ENCODE peak calls at places on chromosomes 13 and 19, in nine cellular contexts. U is hepatocyte, T is OCI-LY7, Y is GM23338, S is neural progenitor cell, W is PC-3, E is SK-N-SH, B is MM.1S, V is HCT116. I is an unnamed sample.

GRCh38 chr19:16778796-16779411 is 50.3 kb upstream of the SIN3B start:
- DNase-seq in U (peak), T (peak), Y (peak), S (peak), W (peak), E (peak), B (peak), V (peak), I (peak)

GRCh38 chr13:48304132-48304876 is 753 bp downstream of the RB1 start:
- DNase-seq in U (peak), T (peak), Y (no peak), S (peak), W (peak), E (peak), B (peak), V (no peak), I (peak)

GRCh38 chr19:40831502-40832430 is 18.5 kb downstream of the CYP2A6 start:
- DNase-seq in U (peak), T (no peak), Y (no peak), S (no peak), W (peak), E (no peak), B (no peak), V (no peak), I (peak)

GRCh38 chr19:27672309-27673047 is 1540.5 kb downstream of the UQCRFS1 start:
- DNase-seq in U (no peak), T (no peak), Y (no peak), S (no peak), W (no peak), E (no peak), B (peak), V (no peak), I (no peak)

GRCh38 chr19:40302224-40303011 is 17.3 kb upstream of the AKT2 start:
- DNase-seq in U (no peak), T (no peak), Y (no peak), S (no peak), W (no peak), E (no peak), B (no peak), V (no peak), I (no peak)

GRCh38 chr19:39200066-39200817 is 3.5 kb downstream of the NCCRP1 start:
- DNase-seq in U (no peak), T (no peak), Y (no peak), S (no peak), W (no peak), E (no peak), B (no peak), V (no peak), I (no peak)

GRCh38 chr13:36815069-36815468 is 4.0 kb upstream of the RFXAP start:
- DNase-seq in U (no peak), T (peak), Y (peak), S (no peak), W (peak), E (peak), B (no peak), V (peak), I (peak)

GRCh38 chr19:45670670-45671453 is 2.8 kb downstream of the GIPR start:
- DNase-seq in U (peak), T (peak), Y (peak), S (peak), W (peak), E (peak), B (no peak), V (peak), I (peak)

GRCh38 chr13:107421951-107422350 is 793.4 kb downstream of the LIG4 start:
- DNase-seq in U (no peak), T (no peak), Y (no peak), S (no peak), W (no peak), E (no peak), B (no peak), V (no peak), I (peak)

GRCh38 chr19:3389876-3390361 is 23.5 kb downstream of the NFIC start:
- DNase-seq in U (no peak), T (no peak), Y (peak), S (peak), W (no peak), E (no peak), B (no peak), V (no peak), I (peak)

GRCh38 chr13:75554981-75555380 is 5.4 kb downstream of the UCHL3 start:
- DNase-seq in U (no peak), T (no peak), Y (no peak), S (no peak), W (peak), E (no peak), B (no peak), V (no peak), I (peak)

GRCh38 chr13:48126944-48127814 is 32.3 kb upstream of the MED4 start:
- DNase-seq in U (peak), T (peak), Y (peak), S (peak), W (peak), E (peak), B (peak), V (peak), I (peak)

GRCh38 chr13:50140742-50141659 is 125.8 kb downstream of the KCNRG start:
- DNase-seq in U (no peak), T (no peak), Y (peak), S (peak), W (no peak), E (no peak), B (no peak), V (no peak), I (peak)

GRCh38 chr13:87331178-87331577 is 340.0 kb upstream of the SLITRK5 start:
- DNase-seq in U (peak), T (no peak), Y (no peak), S (no peak), W (no peak), E (no peak), B (no peak), V (no peak), I (no peak)

GRCh38 chr19:4539697-4540581 is at the start of gene LRG1:
- DNase-seq in U (peak), T (peak), Y (peak), S (no peak), W (no peak), E (no peak), B (no peak), V (no peak), I (no peak)

GRCh38 chr19:35109395-35110112 is 6.1 kb upstream of the FXYD3 start:
- DNase-seq in U (no peak), T (no peak), Y (peak), S (peak), W (no peak), E (no peak), B (no peak), V (peak), I (peak)

GRCh38 chr13:65679240-65679639 is 1550.9 kb downstream of the PCDH9 start:
- DNase-seq in U (no peak), T (no peak), Y (no peak), S (no peak), W (no peak), E (no peak), B (no peak), V (no peak), I (no peak)

GRCh38 chr19:45569619-45570421 is 14.8 kb downstream of the OPA3 start:
- DNase-seq in U (peak), T (peak), Y (peak), S (peak), W (peak), E (peak), B (peak), V (peak), I (peak)

GRCh38 chr19:39304701-39305571 is 8.7 kb downstream of the IFNL1 start:
- DNase-seq in U (peak), T (no peak), Y (peak), S (no peak), W (no peak), E (no peak), B (no peak), V (no peak), I (no peak)

GRCh38 chr19:55801416-55801815 is 30.4 kb downstream of the NLRP11 start:
- DNase-seq in U (no peak), T (peak), Y (no peak), S (no peak), W (no peak), E (no peak), B (no peak), V (no peak), I (no peak)

GRCh38 chr13:111915104-111915551 is 151.8 kb upstream of the SOX1 start:
- DNase-seq in U (no peak), T (no peak), Y (no peak), S (no peak), W (no peak), E (no peak), B (no peak), V (no peak), I (no peak)

GRCh38 chr19:50332264-50333038 is 3.3 kb upstream of the KCNC3 start:
- DNase-seq in U (peak), T (no peak), Y (peak), S (peak), W (peak), E (no peak), B (no peak), V (no peak), I (no peak)

DNA sequence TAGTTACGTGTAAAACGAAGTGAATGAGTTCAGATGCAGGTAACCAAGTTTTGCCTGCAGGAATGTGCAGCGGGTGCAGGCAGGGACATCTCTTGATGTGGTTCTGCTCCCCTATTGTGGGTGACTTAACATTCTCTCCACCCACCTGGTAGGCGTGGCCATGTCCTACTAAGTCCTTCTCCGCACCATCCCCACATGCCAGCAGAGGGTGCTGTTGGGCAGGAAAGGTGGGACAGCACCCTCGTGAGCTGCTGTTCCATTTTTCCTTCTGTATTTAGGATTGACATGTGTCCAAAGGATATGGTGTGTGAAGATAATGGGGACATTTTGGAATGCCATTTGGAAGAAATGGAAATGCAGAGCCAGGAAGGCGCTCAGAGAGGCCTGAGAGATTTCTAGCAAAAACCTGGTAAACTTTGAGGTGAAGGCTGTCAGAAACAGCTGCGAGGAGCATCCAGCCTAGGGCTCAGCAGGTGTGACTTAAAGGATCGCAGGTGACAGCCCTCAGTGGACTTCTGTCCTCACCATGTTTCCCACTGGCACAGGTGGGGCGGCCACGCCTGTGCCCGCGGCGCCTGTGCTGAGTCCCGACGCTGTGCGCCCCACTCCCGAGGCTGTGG is 26.2 kb upstream of the MCF2L start:
- DNase-seq in U (peak), T (peak), Y (peak), S (peak), W (peak), E (peak), B (peak), V (peak), I (peak)
- TF ChIP-seq EZH2phosphoT487 in U (no peak), T (no peak), Y (no peak), S (no peak), W (no peak), E (no peak), B (no peak), V (no peak), I (no peak)

GRCh38 chr13:77001540-77001939 is 9.7 kb downstream of the CLN5 start:
- DNase-seq in U (no peak), T (no peak), Y (no peak), S (no peak), W (no peak), E (no peak), B (no peak), V (no peak), I (no peak)

GRCh38 chr13:77002590-77003190 is 10.8 kb downstream of the CLN5 start:
- DNase-seq in U (peak), T (peak), Y (peak), S (peak), W (peak), E (peak), B (no peak), V (peak), I (peak)

GRCh38 chr13:77000475-77000874 is 8.6 kb downstream of the CLN5 start:
- DNase-seq in U (no peak), T (no peak), Y (no peak), S (no peak), W (peak), E (no peak), B (no peak), V (no peak), I (peak)

GRCh38 chr13:77001963-77002587 is 10.2 kb downstream of the CLN5 start:
- DNase-seq in U (no peak), T (no peak), Y (no peak), S (no peak), W (no peak), E (no peak), B (no peak), V (no peak), I (no peak)
- H3K27ac ChIP-seq in U (no peak), T (no peak), Y (peak), S (no peak), W (no peak), E (no peak), B (no peak), V (no peak), I (no peak)

GRCh38 chr13:19781526-19781925 is 1.2 kb downstream of the PSPC1 start:
- DNase-seq in U (no peak), T (no peak), Y (no peak), S (no peak), W (peak), E (peak), B (no peak), V (no peak), I (peak)
- H2AFZ ChIP-seq in U (peak), T (no peak), Y (no peak), S (no peak), W (no peak), E (peak), B (no peak), V (no peak), I (peak)

GRCh38 chr13:72295173-72295572 is 428.2 kb upstream of the DACH1 start:
- DNase-seq in U (no peak), T (no peak), Y (no peak), S (no peak), W (no peak), E (no peak), B (no peak), V (no peak), I (no peak)
- TF ChIP-seq EZH2phosphoT487 in U (no peak), T (no peak), Y (no peak), S (no peak), W (no peak), E (no peak), B (no peak), V (no peak), I (no peak)

GRCh38 chr13:70568571-70568970 is 460.3 kb upstream of the KLHL1 start:
- DNase-seq in U (peak), T (peak), Y (peak), S (peak), W (peak), E (peak), B (peak), V (peak), I (peak)

GRCh38 chr13:70571221-70571620 is 463.0 kb upstream of the KLHL1 start:
- DNase-seq in U (no peak), T (no peak), Y (no peak), S (no peak), W (no peak), E (no peak), B (no peak), V (no peak), I (no peak)
- H3K27ac ChIP-seq in U (no peak), T (no peak), Y (no peak), S (no peak), W (no peak), E (no peak), B (no peak), V (no peak), I (no peak)

GRCh38 chr13:25977216-25977615 is 74.6 kb downstream of the SHISA2 start:
- DNase-seq in U (no peak), T (no peak), Y (peak), S (peak), W (no peak), E (no peak), B (no peak), V (no peak), I (no peak)
- H2AFZ ChIP-seq in U (no peak), T (no peak), Y (no peak), S (no peak), W (no peak), E (no peak), B (no peak), V (no peak), I (no peak)

GRCh38 chr13:110353339-110353977 is 46.4 kb downstream of the COL4A2 start:
- DNase-seq in U (no peak), T (no peak), Y (no peak), S (no peak), W (no peak), E (no peak), B (no peak), V (no peak), I (no peak)

GRCh38 chr13:110354209-110354627 is 47.1 kb downstream of the COL4A2 start:
- DNase-seq in U (no peak), T (no peak), Y (no peak), S (no peak), W (peak), E (no peak), B (no peak), V (no peak), I (no peak)

GRCh38 chr13:110350509-110350908 is 43.4 kb downstream of the COL4A2 start:
- DNase-seq in U (no peak), T (no peak), Y (no peak), S (no peak), W (no peak), E (no peak), B (no peak), V (no peak), I (no peak)

GRCh38 chr13:110352735-110353134 is 45.7 kb downstream of the COL4A2 start:
- DNase-seq in U (no peak), T (no peak), Y (peak), S (no peak), W (no peak), E (no peak), B (no peak), V (no peak), I (no peak)

DNA sequence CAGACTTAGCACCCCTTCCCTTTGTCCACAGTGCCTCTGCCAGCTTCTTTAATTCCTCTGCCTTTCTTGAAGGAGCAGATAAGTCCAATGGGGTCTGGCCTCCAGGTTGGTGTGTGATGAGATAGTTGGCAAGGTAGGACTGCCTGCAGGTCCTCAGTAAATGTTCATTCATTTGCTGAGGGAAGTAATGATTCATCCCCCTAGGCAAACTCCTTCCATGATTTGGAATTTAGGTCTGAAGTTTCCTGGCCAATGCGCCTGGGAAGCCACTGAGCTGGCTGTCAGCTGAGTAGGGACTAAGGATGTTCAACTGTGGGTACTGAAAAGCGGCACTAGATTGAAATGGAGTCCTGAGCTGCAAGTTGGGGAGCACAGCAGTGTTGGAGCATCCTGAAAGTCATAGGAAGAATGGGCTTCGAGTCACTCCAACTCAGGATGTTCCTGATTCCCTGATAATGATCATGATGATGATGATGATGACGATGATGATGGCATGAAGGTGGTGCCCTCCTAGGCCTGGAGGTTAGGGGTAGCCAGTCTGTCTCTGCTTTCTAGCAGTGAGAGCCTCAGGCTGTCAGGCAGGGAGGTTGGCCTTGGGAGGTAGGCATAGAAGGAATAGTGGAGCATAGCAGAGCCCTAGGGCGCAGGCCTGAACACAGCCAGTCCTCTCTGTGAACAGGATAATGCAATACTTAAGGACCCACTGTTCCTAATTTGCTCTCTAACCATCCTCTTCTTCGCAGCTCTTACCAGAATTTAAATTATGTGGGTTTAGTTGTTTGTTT is 44.7 kb downstream of the COL4A2 start:
- DNase-seq in U (no peak), T (no peak), Y (no peak), S (no peak), W (peak), E (no peak), B (no peak), V (no peak), I (peak)
- TF ChIP-seq EZH2phosphoT487 in U (no peak), T (no peak), Y (no peak), S (no peak), W (no peak), E (no peak), B (no peak), V (no peak), I (no peak)